ENCODE peak calls at places on chromosomes 1 and 21, in five cellular contexts. C is HepG2, P is K562, H is A549, L is GM12878. X is an unnamed sample.

GRCh38 chr1:54811739-54812655 is 10.9 kb upstream of the TTC22 start:
- DNase-seq in C (no peak), P (no peak), H (no peak), L (no peak), X (no peak)

GRCh38 chr1:159879977-159880376 is 17.5 kb upstream of the VSIG8 start:
- DNase-seq in C (no peak), P (no peak), H (peak), L (no peak), X (peak)

GRCh38 chr21:35226960-35227741 is 178.0 kb upstream of the RUNX1 start:
- DNase-seq in C (no peak), P (no peak), H (no peak), L (peak), X (peak)

GRCh38 chr1:160081261-160081936 is at the start of gene KCNJ9:
- DNase-seq in C (no peak), P (no peak), H (no peak), L (no peak), X (no peak)

GRCh38 chr1:21152423-21153100 is 24.1 kb downstream of the EIF4G3 start:
- DNase-seq in C (no peak), P (no peak), H (no peak), L (no peak), X (no peak)

GRCh38 chr1:119795471-119795870 is 15.8 kb downstream of the REG4 start:
- DNase-seq in C (no peak), P (no peak), H (no peak), L (no peak), X (no peak)

GRCh38 chr1:22681564-22682276 is 28.7 kb downstream of the C1QB start:
- DNase-seq in C (no peak), P (no peak), H (no peak), L (no peak), X (no peak)

GRCh38 chr1:23483327-23484252 is at the start of gene ASAP3:
- DNase-seq in C (peak), P (no peak), H (no peak), L (no peak), X (no peak)

GRCh38 chr1:3697104-3697503 is 44.8 kb downstream of the TP73 start:
- DNase-seq in C (no peak), P (no peak), H (no peak), L (no peak), X (no peak)

GRCh38 chr21:46509760-46510159 is 51.1 kb downstream of the DIP2A start:
- DNase-seq in C (peak), P (no peak), H (peak), L (no peak), X (no peak)
- TF ChIP-seq MYC in C (peak), P (no peak), H (no peak), L (no peak), X (no peak)

GRCh38 chr1:11475718-11476117 is 3.2 kb upstream of the DISP3 start:
- DNase-seq in C (no peak), P (no peak), H (no peak), L (no peak), X (no peak)
- TF ChIP-seq MAX in C (no peak), P (no peak), H (no peak), L (no peak), X (no peak)

GRCh38 chr1:151839457-151840409 is at the start of gene C2CD4D:
- DNase-seq in C (peak), P (peak), H (no peak), L (peak), X (no peak)
- TF ChIP-seq POLR2A in C (peak), P (no peak), H (no peak), L (peak), X (no peak)

GRCh38 chr1:36109041-36109679 is 15.9 kb downstream of the COL8A2 start:
- DNase-seq in C (no peak), P (no peak), H (no peak), L (no peak), X (peak)
- TF ChIP-seq MYC in C (no peak), P (no peak), H (no peak), L (no peak), X (no peak)

DNA sequence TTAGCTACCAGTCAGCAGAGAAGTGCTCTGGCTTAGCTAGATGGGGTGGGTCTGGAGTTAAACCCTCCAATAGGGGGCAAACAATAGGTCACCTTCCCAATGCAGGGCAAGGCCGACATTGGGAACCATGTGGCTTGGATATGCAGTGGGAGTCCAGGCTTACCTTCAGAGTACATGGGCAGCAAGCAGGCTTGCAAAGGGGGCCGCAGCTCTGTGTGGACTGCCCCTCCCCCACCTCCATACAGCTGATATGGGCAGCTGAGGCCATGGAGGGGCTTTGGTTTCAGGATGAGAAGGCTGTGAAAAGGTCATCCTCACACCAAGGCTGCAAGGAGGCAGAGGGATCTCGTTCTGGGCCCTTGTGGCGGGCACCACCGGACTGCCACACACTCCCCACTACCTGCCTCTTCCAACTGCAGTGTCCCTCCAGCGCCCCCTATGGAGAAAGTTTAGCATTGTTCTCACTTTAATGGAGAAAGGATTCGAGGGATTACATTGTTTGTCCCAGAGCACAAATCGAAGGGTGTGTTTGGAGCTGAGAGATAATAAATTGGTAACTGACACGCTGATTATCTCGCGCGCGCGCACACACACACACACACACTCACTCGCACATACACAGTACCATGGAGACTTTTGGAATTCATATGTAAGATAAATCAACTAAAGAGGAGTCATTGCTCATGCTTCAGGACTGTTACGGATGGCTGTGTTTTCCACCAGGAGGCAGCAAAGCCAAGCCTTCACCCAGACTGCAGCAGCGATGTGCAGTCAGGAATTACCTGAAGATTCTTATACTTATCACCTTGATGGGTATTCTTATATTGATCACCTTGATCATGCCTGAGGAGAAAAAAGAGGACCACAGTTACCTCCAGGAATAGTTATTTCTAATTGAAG is 7.0 kb upstream of the SMCP start:
- DNase-seq in C (peak), P (peak), H (peak), L (no peak), X (peak)
- TF ChIP-seq MAX in C (no peak), P (no peak), H (no peak), L (no peak), X (no peak)

GRCh38 chr1:58592521-58593134 is 15.6 kb upstream of the TACSTD2 start:
- DNase-seq in C (no peak), P (no peak), H (peak), L (no peak), X (no peak)
- TF ChIP-seq POLR2A in C (no peak), P (no peak), H (no peak), L (no peak), X (no peak)

GRCh38 chr1:8063298-8064068 is 37.4 kb upstream of the ERRFI1 start:
- DNase-seq in C (no peak), P (no peak), H (no peak), L (no peak), X (no peak)
- TF ChIP-seq MYC in C (no peak), P (no peak), H (no peak), L (no peak), X (no peak)

GRCh38 chr1:1000357-1001056 is 610 bp upstream of the HES4 start:
- DNase-seq in C (peak), P (peak), H (peak), L (peak), X (peak)

GRCh38 chr1:998051-998821 is 1.7 kb downstream of the HES4 start:
- DNase-seq in C (no peak), P (peak), H (no peak), L (no peak), X (no peak)

GRCh38 chr1:999797-1000356 is at the start of gene HES4:
- DNase-seq in C (peak), P (peak), H (peak), L (no peak), X (peak)

GRCh38 chr1:997728-998050 is 2.2 kb downstream of the HES4 start:
- DNase-seq in C (no peak), P (no peak), H (no peak), L (no peak), X (no peak)

GRCh38 chr1:998905-999796 is 746 bp downstream of the HES4 start:
- DNase-seq in C (no peak), P (peak), H (no peak), L (no peak), X (peak)
- TF ChIP-seq MAX in C (no peak), P (no peak), H (peak), L (no peak), X (no peak)

GRCh38 chr1:47333578-47333921 is at the start of gene CMPK1:
- DNase-seq in C (peak), P (peak), H (peak), L (peak), X (peak)
- TF ChIP-seq POLR2A in C (peak), P (peak), H (peak), L (no peak), X (peak)

X was measured in NB4.